ENCODE peak calls at places on chromosomes 2 and 18, in nine cellular contexts. One of them, this sample, is unnamed. For H3K27me3, the result is how much of the 10 kb centered on the place peaks cover.

GRCh38 chr2:218964041-218964771 is 4.7 kb downstream of the CDK5R2 start:
- DNase-seq in heart right ventricle: no peak
- DNase-seq in aorta: no peak
- DNase-seq in cardiac muscle cell: peak
- DNase-seq in GM23248: peak
- DNase-seq in stomach: no peak
- DNase-seq in neural progenitor cell: peak
- DNase-seq in SK-N-SH: peak
- DNase-seq in PC-9: peak
- DNase-seq in this sample: no peak

GRCh38 chr2:241553981-241554380 is 4.6 kb upstream of the BOK start:
- DNase-seq in GM23248: no peak
- DNase-seq in heart right ventricle: no peak
- DNase-seq in PC-9: no peak
- DNase-seq in cardiac muscle cell: no peak
- DNase-seq in stomach: no peak
- DNase-seq in SK-N-SH: no peak
- DNase-seq in neural progenitor cell: no peak
- DNase-seq in aorta: no peak
- DNase-seq in this sample: no peak

GRCh38 chr2:189862751-189863150 is 78.5 kb downstream of the PMS1 start:
- DNase-seq in SK-N-SH: no peak
- DNase-seq in PC-9: no peak
- DNase-seq in aorta: no peak
- DNase-seq in GM23248: no peak
- DNase-seq in cardiac muscle cell: no peak
- DNase-seq in heart right ventricle: no peak
- DNase-seq in stomach: no peak
- DNase-seq in neural progenitor cell: no peak
- DNase-seq in this sample: no peak

GRCh38 chr2:33417093-33417492 is 59.4 kb upstream of the RASGRP3 start:
- DNase-seq in neural progenitor cell: no peak
- DNase-seq in aorta: no peak
- DNase-seq in heart right ventricle: no peak
- DNase-seq in GM23248: peak
- DNase-seq in PC-9: no peak
- DNase-seq in SK-N-SH: no peak
- DNase-seq in stomach: no peak
- DNase-seq in cardiac muscle cell: peak
- DNase-seq in this sample: no peak

GRCh38 chr2:39663187-39663930 is 2.4 kb upstream of the TMEM178A start:
- DNase-seq in aorta: no peak
- DNase-seq in SK-N-SH: no peak
- DNase-seq in heart right ventricle: no peak
- DNase-seq in GM23248: peak
- DNase-seq in neural progenitor cell: no peak
- DNase-seq in cardiac muscle cell: no peak
- DNase-seq in PC-9: no peak
- DNase-seq in stomach: no peak
- DNase-seq in this sample: no peak

GRCh38 chr2:7180641-7181370 is 263.6 kb downstream of the RNF144A start:
- DNase-seq in neural progenitor cell: no peak
- DNase-seq in stomach: no peak
- DNase-seq in aorta: no peak
- DNase-seq in SK-N-SH: no peak
- DNase-seq in GM23248: peak
- DNase-seq in heart right ventricle: no peak
- DNase-seq in PC-9: no peak
- DNase-seq in cardiac muscle cell: peak
- DNase-seq in this sample: no peak

GRCh38 chr18:63185979-63186378 is 133.6 kb downstream of the BCL2 start:
- DNase-seq in neural progenitor cell: no peak
- DNase-seq in cardiac muscle cell: no peak
- DNase-seq in heart right ventricle: no peak
- DNase-seq in stomach: no peak
- DNase-seq in SK-N-SH: no peak
- DNase-seq in GM23248: no peak
- DNase-seq in PC-9: no peak
- DNase-seq in aorta: no peak
- DNase-seq in this sample: no peak

GRCh38 chr18:36440614-36441013 is 143.1 kb downstream of the FHOD3 start:
- DNase-seq in GM23248: peak
- DNase-seq in stomach: no peak
- DNase-seq in aorta: no peak
- DNase-seq in PC-9: peak
- DNase-seq in neural progenitor cell: no peak
- DNase-seq in heart right ventricle: no peak
- DNase-seq in SK-N-SH: peak
- DNase-seq in cardiac muscle cell: no peak
- DNase-seq in this sample: no peak

GRCh38 chr2:219023045-219023605 is 18.2 kb downstream of the CFAP65 start:
- DNase-seq in neural progenitor cell: no peak
- DNase-seq in aorta: no peak
- DNase-seq in cardiac muscle cell: no peak
- DNase-seq in PC-9: no peak
- DNase-seq in GM23248: no peak
- DNase-seq in heart right ventricle: no peak
- DNase-seq in SK-N-SH: no peak
- DNase-seq in stomach: no peak
- DNase-seq in this sample: no peak

GRCh38 chr2:239227661-239228371 is 173.0 kb downstream of the HDAC4 start:
- DNase-seq in GM23248: peak
- DNase-seq in neural progenitor cell: no peak
- DNase-seq in PC-9: peak
- DNase-seq in aorta: no peak
- DNase-seq in cardiac muscle cell: peak
- DNase-seq in SK-N-SH: peak
- DNase-seq in heart right ventricle: no peak
- DNase-seq in stomach: peak
- DNase-seq in this sample: no peak

GRCh38 chr2:239227111-239227581 is 173.7 kb downstream of the HDAC4 start:
- DNase-seq in neural progenitor cell: no peak
- DNase-seq in stomach: peak
- DNase-seq in aorta: no peak
- DNase-seq in cardiac muscle cell: no peak
- DNase-seq in heart right ventricle: no peak
- DNase-seq in PC-9: no peak
- DNase-seq in GM23248: no peak
- DNase-seq in SK-N-SH: no peak
- DNase-seq in this sample: no peak

GRCh38 chr2:239225456-239225855 is 175.4 kb downstream of the HDAC4 start:
- DNase-seq in SK-N-SH: no peak
- DNase-seq in neural progenitor cell: no peak
- DNase-seq in stomach: peak
- DNase-seq in heart right ventricle: no peak
- DNase-seq in cardiac muscle cell: no peak
- DNase-seq in aorta: no peak
- DNase-seq in PC-9: no peak
- DNase-seq in GM23248: no peak
- DNase-seq in this sample: no peak

GRCh38 chr2:239225921-239226561 is 174.8 kb downstream of the HDAC4 start:
- DNase-seq in GM23248: peak
- DNase-seq in aorta: no peak
- DNase-seq in PC-9: no peak
- DNase-seq in SK-N-SH: no peak
- DNase-seq in neural progenitor cell: no peak
- DNase-seq in cardiac muscle cell: peak
- DNase-seq in heart right ventricle: no peak
- DNase-seq in stomach: peak
- DNase-seq in this sample: no peak

DNA sequence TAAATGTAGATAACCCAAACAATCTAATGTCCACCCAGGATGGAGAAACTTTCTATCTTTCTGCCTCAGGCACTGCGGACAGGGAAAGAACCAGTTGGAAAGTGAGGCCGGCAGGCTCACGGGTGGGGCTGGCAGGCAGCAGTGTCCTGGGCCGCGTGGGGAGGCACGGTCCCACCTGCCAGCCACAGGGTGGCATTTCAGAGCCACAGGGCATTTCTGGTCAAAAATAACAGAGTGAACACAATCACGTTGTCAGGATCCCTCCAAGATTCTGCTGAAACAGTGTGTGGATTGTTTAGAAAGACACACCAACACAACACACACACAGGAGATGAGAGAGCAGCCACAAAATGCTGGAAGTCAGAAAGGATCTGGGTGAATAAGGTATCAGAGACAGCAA is 174.1 kb downstream of the HDAC4 start:
- DNase-seq in PC-9: no peak
- DNase-seq in aorta: no peak
- DNase-seq in GM23248: peak
- DNase-seq in neural progenitor cell: no peak
- DNase-seq in heart right ventricle: no peak
- DNase-seq in stomach: peak
- DNase-seq in cardiac muscle cell: no peak
- DNase-seq in SK-N-SH: no peak
- DNase-seq in this sample: no peak
- H3K27ac ChIP-seq in PC-9: no peak
- H3K27ac ChIP-seq in aorta: peak
- H3K27ac ChIP-seq in GM23248: peak
- H3K27ac ChIP-seq in neural progenitor cell: no peak
- H3K27ac ChIP-seq in heart right ventricle: peak
- H3K27ac ChIP-seq in stomach: peak
- H3K27ac ChIP-seq in cardiac muscle cell: no peak
- H3K27ac ChIP-seq in SK-N-SH: peak
- H3K27ac ChIP-seq in this sample: peak

DNA sequence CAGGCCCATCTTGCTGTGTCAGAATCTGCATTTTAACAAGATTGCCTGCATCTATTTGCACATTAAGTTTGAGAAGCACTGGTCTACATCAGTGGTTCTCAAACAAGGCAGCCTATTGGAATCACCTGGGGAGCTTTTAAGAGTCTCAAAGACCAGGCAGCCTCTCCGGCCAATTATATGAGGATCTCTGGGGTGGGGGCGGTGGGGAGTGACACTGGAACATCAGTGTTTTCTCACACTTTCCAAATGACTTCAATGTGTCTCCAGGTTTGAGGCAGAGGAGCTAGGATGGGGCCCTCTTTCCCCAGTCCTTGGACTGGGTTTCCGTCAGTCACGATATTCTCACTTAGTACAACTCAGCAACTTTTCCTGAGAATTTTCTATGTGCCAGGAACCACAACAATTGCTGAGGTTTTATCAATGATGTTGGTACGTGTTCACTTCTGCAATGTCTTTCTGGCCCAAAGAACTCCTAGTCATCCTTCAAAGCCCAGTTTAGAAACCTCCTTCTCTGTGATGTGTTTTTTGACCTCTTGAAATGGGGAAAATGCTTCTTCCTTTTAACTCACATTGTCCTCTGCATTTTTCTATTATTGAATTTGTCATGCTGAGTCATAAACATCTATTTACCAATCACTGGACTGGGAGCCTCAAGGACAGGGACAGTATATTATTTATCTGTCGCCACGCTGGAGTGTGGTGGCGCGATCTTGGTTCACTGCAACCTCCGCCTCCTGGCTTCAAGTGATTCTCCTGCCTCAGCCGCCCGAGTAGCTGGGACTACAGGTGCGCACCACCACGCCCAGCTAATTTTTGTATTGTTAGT is 130.9 kb downstream of the MYCN start:
- DNase-seq in GM23248: no peak
- DNase-seq in neural progenitor cell: no peak
- DNase-seq in PC-9: no peak
- DNase-seq in stomach: no peak
- DNase-seq in SK-N-SH: no peak
- DNase-seq in cardiac muscle cell: no peak
- DNase-seq in aorta: no peak
- DNase-seq in heart right ventricle: no peak
- DNase-seq in this sample: no peak
- H3K4me3 ChIP-seq in GM23248: no peak
- H3K4me3 ChIP-seq in neural progenitor cell: no peak
- H3K4me3 ChIP-seq in PC-9: no peak
- H3K4me3 ChIP-seq in stomach: no peak
- H3K4me3 ChIP-seq in SK-N-SH: no peak
- H3K4me3 ChIP-seq in cardiac muscle cell: no peak
- H3K4me3 ChIP-seq in aorta: no peak
- H3K4me3 ChIP-seq in heart right ventricle: no peak
- H3K4me3 ChIP-seq in this sample: no peak

DNA sequence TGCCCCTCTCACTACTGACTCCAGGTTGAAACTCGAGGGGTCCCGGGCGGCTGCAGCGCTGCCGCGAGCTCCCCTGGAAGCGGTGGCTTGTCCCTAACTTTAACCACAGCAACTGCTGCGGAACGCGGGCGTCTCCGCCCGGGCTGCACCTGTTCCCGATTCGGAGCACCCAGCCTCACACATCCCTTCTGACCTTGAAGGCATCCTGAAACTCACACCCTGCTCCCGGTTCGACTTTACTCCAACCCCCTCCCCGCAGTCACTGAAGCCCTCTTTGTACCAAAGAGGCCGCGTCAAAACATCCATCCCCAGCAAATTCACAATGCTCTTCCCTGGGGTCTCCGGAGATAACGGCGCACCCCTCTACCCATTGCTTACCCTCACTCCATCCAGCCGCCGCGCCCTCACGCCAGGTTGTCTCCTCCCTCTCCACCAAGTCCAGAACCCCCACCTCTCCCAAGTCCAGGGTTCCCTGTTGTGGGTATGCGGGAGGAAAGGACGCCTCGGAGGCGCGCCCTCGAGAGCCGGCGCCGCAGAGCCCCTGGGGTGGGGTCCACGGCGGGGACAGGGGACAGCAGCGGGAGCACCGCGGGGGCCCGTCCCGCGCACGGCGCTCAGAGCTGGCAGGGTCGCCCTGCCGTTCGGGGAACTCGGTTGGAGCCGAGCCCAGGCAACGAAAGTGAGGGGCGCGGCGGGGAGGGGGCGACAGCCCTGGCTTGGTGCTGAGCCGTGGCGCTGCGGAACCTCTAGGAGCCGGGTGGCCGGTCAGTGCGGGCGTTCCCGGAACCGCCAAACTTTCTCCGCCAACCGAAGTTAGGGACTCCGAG is 938 bp downstream of the MYO5B start:
- DNase-seq in GM23248: no peak
- DNase-seq in PC-9: peak
- DNase-seq in heart right ventricle: peak
- DNase-seq in cardiac muscle cell: no peak
- DNase-seq in stomach: peak
- DNase-seq in neural progenitor cell: peak
- DNase-seq in aorta: peak
- DNase-seq in SK-N-SH: no peak
- DNase-seq in this sample: no peak
- H3K27me3 ChIP-seq in GM23248: half or more
- H3K27me3 ChIP-seq in PC-9: under half
- H3K27me3 ChIP-seq in heart right ventricle: half or more
- H3K27me3 ChIP-seq in cardiac muscle cell: half or more
- H3K27me3 ChIP-seq in stomach: half or more
- H3K27me3 ChIP-seq in neural progenitor cell: half or more
- H3K27me3 ChIP-seq in aorta: under half
- H3K27me3 ChIP-seq in SK-N-SH: under half
- H3K27me3 ChIP-seq in this sample: under half

GRCh38 chr2:37125404-37125803 is 31.4 kb downstream of the EIF2AK2 start:
- DNase-seq in heart right ventricle: no peak
- DNase-seq in stomach: no peak
- DNase-seq in neural progenitor cell: no peak
- DNase-seq in SK-N-SH: no peak
- DNase-seq in cardiac muscle cell: no peak
- DNase-seq in PC-9: no peak
- DNase-seq in GM23248: no peak
- DNase-seq in aorta: no peak
- DNase-seq in this sample: no peak
- H3K27ac ChIP-seq in heart right ventricle: no peak
- H3K27ac ChIP-seq in stomach: no peak
- H3K27ac ChIP-seq in neural progenitor cell: no peak
- H3K27ac ChIP-seq in SK-N-SH: no peak
- H3K27ac ChIP-seq in cardiac muscle cell: no peak
- H3K27ac ChIP-seq in PC-9: no peak
- H3K27ac ChIP-seq in GM23248: no peak
- H3K27ac ChIP-seq in aorta: no peak
- H3K27ac ChIP-seq in this sample: no peak